ENCODE peak calls at places on chromosomes 12 and 14, in five cellular contexts. One of them, this sample, is unnamed.

GRCh38 chr12:109134186-109134917 is 18.0 kb downstream of the ACACB start:
- DNase-seq in endothelial cell of umbilical vein: no peak
- DNase-seq in HCT116: peak; percentile 27
- DNase-seq in BJ: no peak
- DNase-seq in stomach: peak; percentile 31
- DNase-seq in this sample: no peak

GRCh38 chr12:116541547-116542344 is 17.4 kb upstream of the MAP1LC3B2 start:
- DNase-seq in endothelial cell of umbilical vein: no peak
- DNase-seq in HCT116: no peak
- DNase-seq in BJ: no peak
- DNase-seq in stomach: no peak
- DNase-seq in this sample: no peak

GRCh38 chr12:103996595-103996994 is 30.9 kb downstream of the TDG start:
- DNase-seq in endothelial cell of umbilical vein: no peak
- DNase-seq in HCT116: no peak
- DNase-seq in BJ: no peak
- DNase-seq in stomach: no peak
- DNase-seq in this sample: no peak

GRCh38 chr12:66187822-66188221 is 1.2 kb upstream of the IRAK3 start:
- DNase-seq in endothelial cell of umbilical vein: no peak
- DNase-seq in HCT116: no peak
- DNase-seq in BJ: no peak
- DNase-seq in stomach: no peak
- DNase-seq in this sample: no peak

GRCh38 chr12:106138646-106139421 is at the start of gene NUAK1:
- DNase-seq in endothelial cell of umbilical vein: peak; percentile 86
- DNase-seq in HCT116: no peak
- DNase-seq in BJ: no peak
- DNase-seq in stomach: peak; percentile 54
- DNase-seq in this sample: no peak

GRCh38 chr12:7834701-7835100 is 38.0 kb downstream of the SLC2A14 start:
- DNase-seq in endothelial cell of umbilical vein: no peak
- DNase-seq in HCT116: no peak
- DNase-seq in BJ: no peak
- DNase-seq in stomach: no peak
- DNase-seq in this sample: no peak

GRCh38 chr12:53344487-53344823 is 8.3 kb upstream of the SP7 start:
- DNase-seq in endothelial cell of umbilical vein: no peak
- DNase-seq in HCT116: no peak
- DNase-seq in BJ: no peak
- DNase-seq in stomach: no peak
- DNase-seq in this sample: no peak

GRCh38 chr12:53499261-53500118 is at the start of gene MAP3K12:
- DNase-seq in endothelial cell of umbilical vein: peak; percentile 46
- DNase-seq in HCT116: no peak
- DNase-seq in BJ: no peak
- DNase-seq in stomach: peak; percentile 48
- DNase-seq in this sample: no peak

GRCh38 chr12:75704664-75705063 is 193.3 kb upstream of the KRR1 start:
- DNase-seq in endothelial cell of umbilical vein: no peak
- DNase-seq in HCT116: peak; percentile 85
- DNase-seq in BJ: no peak
- DNase-seq in stomach: no peak
- DNase-seq in this sample: no peak

GRCh38 chr14:90579088-90579487 is 182.3 kb downstream of the CALM1 start:
- DNase-seq in endothelial cell of umbilical vein: no peak
- DNase-seq in HCT116: no peak
- DNase-seq in BJ: no peak
- DNase-seq in stomach: no peak
- DNase-seq in this sample: no peak
- TF ChIP-seq CTCF in endothelial cell of umbilical vein: no peak
- TF ChIP-seq CTCF in HCT116: no peak
- TF ChIP-seq CTCF in BJ: no peak
- TF ChIP-seq CTCF in stomach: no peak
- TF ChIP-seq CTCF in this sample: no peak

DNA sequence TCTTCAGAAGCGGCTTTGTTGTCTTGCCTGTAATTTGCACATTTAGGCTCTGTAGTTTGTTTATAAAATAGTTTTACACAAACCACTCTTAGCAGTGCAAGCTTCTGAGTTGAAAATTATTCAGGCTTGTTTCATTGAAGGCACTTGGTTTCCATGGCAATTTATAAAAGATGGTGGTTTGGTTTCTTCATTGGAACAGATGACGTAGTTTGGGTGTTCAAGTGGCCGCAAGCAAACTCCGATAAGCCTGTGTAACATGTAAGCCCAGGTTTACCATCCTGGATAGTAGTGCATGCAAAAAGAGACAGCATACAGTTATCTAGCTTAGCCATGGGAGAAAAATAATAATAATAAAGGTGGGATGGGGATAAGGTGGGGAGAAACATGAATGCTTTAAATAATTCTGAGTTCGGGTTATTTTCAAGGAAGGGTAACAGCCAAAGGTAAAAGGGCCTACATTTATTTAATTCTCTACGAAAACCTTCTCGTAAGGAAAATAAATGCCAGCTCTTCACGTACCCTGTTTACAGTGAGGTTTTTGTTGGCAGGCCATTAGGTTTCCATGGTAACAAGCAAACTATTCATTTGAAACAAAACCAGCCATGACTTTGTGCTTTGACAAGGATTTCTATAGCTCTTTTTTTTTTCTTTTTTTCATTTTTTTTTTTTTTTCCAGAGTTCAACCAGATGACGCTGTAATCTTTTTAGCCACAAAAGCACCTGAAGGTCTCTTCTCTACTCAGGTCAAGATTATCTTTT is 189.6 kb upstream of the RPL10L start:
- DNase-seq in endothelial cell of umbilical vein: no peak
- DNase-seq in HCT116: no peak
- DNase-seq in BJ: no peak
- DNase-seq in stomach: no peak
- DNase-seq in this sample: no peak
- H3K4me3 ChIP-seq in endothelial cell of umbilical vein: no peak overlapping the region
- H3K4me3 ChIP-seq in HCT116: no peak overlapping the region
- H3K4me3 ChIP-seq in BJ: no peak overlapping the region
- H3K4me3 ChIP-seq in stomach: no peak overlapping the region
- H3K4me3 ChIP-seq in this sample: no peak overlapping the region

GRCh38 chr12:26198742-26199141 is 3.4 kb downstream of the SSPN start:
- DNase-seq in endothelial cell of umbilical vein: no peak
- DNase-seq in HCT116: no peak
- DNase-seq in BJ: peak; percentile 13
- DNase-seq in stomach: no peak
- DNase-seq in this sample: no peak
- H3K27me3 ChIP-seq in endothelial cell of umbilical vein: peaks cover 3% of the 10 kb centered on the region
- H3K27me3 ChIP-seq in HCT116: no peaks in the 10 kb centered on the region
- H3K27me3 ChIP-seq in BJ: no peaks in the 10 kb centered on the region
- H3K27me3 ChIP-seq in stomach: peaks cover 10% of the 10 kb centered on the region
- H3K27me3 ChIP-seq in this sample: no peaks in the 10 kb centered on the region

GRCh38 chr12:319116-319515 is 56.5 kb upstream of the SLC6A13 start:
- DNase-seq in endothelial cell of umbilical vein: no peak
- DNase-seq in HCT116: no peak
- DNase-seq in BJ: no peak
- DNase-seq in stomach: no peak
- DNase-seq in this sample: no peak

GRCh38 chr12:325886-326285 is 63.2 kb downstream of the KDM5A start:
- DNase-seq in endothelial cell of umbilical vein: no peak
- DNase-seq in HCT116: no peak
- DNase-seq in BJ: peak; percentile 2
- DNase-seq in stomach: no peak
- DNase-seq in this sample: no peak

GRCh38 chr12:323507-323906 is 60.9 kb upstream of the SLC6A13 start:
- DNase-seq in endothelial cell of umbilical vein: no peak
- DNase-seq in HCT116: no peak
- DNase-seq in BJ: no peak
- DNase-seq in stomach: no peak
- DNase-seq in this sample: no peak

DNA sequence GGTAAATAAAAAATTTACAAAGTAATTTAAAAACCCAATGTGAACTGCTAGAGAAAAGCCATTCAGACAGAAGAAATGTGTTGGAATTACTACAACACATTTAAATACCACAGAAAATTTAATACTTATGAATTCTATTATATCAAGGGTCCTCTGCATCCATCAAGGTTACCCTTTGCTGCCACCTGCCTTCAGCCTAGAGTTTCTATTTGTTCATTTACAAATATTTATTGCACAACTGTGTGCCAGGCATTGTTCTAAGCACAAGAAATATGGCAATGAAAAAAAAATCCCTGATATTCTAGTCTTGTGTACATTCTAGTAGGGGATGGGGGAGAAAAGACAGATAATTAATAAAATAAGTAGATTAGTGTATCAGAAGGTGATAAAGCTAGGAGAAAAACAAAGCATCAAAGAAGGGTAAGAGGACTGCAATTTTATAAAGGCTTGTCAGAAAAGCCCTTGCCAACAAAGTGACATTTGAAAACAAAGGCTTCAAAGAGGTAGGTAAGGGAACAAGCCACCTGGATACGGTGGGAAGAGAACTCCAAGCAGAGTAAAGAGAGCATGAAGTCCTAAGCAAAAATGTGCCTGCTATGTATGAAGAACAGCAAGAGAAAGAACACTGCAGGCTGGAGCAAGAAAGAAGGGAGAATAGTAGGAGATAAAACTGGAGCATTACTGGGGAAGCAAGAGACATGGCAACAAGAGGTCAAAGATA is 59.1 kb upstream of the SLC6A13 start:
- DNase-seq in endothelial cell of umbilical vein: peak; percentile 12
- DNase-seq in HCT116: peak; percentile 3
- DNase-seq in BJ: no peak
- DNase-seq in stomach: no peak
- DNase-seq in this sample: no peak
- TF ChIP-seq CTCF in endothelial cell of umbilical vein: no peak
- TF ChIP-seq CTCF in HCT116: no peak
- TF ChIP-seq CTCF in BJ: no peak
- TF ChIP-seq CTCF in stomach: no peak
- TF ChIP-seq CTCF in this sample: peak; percentile 40

DNA sequence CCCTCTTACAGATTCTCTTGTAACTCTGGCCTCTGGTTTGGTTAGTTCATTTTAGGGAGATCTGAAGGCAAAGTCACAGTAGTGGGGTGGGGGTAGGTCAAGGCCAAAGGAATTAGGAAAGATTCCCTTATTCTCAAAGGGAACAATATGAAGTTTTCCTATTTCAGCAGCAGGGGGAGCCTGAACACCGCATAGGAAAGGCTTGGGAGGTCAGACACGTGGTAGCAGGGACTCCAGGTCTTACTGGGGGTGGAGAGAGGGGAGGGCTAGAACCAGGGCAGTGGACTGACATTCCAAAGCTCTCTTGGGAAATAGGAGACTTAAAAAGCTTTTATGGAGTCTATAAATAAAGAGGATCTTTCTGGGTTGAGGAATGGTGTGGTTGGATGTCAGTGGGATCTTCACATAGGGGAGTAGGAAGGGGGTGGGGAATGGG is 1.3 kb downstream of the ZC3H10 start:
- DNase-seq in endothelial cell of umbilical vein: peak; percentile 79
- DNase-seq in HCT116: peak; percentile 82
- DNase-seq in BJ: peak; percentile 87
- DNase-seq in stomach: peak; percentile 63
- DNase-seq in this sample: peak; percentile 79
- H3K4me3 ChIP-seq in endothelial cell of umbilical vein: peak overlapping the region; percentile 60
- H3K4me3 ChIP-seq in HCT116: peak overlapping the region; percentile 76
- H3K4me3 ChIP-seq in BJ: no peak overlapping the region
- H3K4me3 ChIP-seq in stomach: peak overlapping the region; percentile 79
- H3K4me3 ChIP-seq in this sample: no peak overlapping the region

GRCh38 chr12:10398168-10398567 is 8.3 kb upstream of the KLRK1 start:
- DNase-seq in endothelial cell of umbilical vein: no peak
- DNase-seq in HCT116: no peak
- DNase-seq in BJ: no peak
- DNase-seq in stomach: no peak
- DNase-seq in this sample: no peak
- H3K27me3 ChIP-seq in endothelial cell of umbilical vein: no peaks in the 10 kb centered on the region
- H3K27me3 ChIP-seq in HCT116: no peaks in the 10 kb centered on the region
- H3K27me3 ChIP-seq in BJ: no peaks in the 10 kb centered on the region
- H3K27me3 ChIP-seq in stomach: no peaks in the 10 kb centered on the region
- H3K27me3 ChIP-seq in this sample: no peaks in the 10 kb centered on the region

DNA sequence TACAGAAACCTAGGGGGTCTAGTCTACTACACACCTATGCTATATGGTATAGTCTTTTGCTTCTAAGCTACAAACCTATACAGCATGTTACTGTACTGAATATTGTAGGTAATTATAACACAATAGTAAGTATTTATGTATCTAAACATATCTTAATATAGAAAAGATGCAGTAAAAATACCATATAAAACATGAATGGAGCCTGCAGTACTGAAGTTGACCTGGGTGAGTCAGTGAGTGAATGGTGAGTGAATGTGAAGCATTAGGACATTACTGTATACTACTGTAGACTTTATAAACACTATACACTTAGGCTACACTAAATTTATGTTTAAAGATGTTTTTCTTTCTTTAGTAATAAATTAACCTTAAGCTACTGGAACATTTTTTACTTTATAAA is 13.1 kb upstream of the ABCD2 start:
- DNase-seq in endothelial cell of umbilical vein: no peak
- DNase-seq in HCT116: no peak
- DNase-seq in BJ: no peak
- DNase-seq in stomach: no peak
- DNase-seq in this sample: no peak
- TF ChIP-seq CTCF in endothelial cell of umbilical vein: no peak
- TF ChIP-seq CTCF in HCT116: peak; percentile 29
- TF ChIP-seq CTCF in BJ: no peak
- TF ChIP-seq CTCF in stomach: no peak
- TF ChIP-seq CTCF in this sample: no peak

GRCh38 chr14:53412819-53413664 is 259.9 kb upstream of the DDHD1 start:
- DNase-seq in endothelial cell of umbilical vein: peak; percentile 26
- DNase-seq in HCT116: no peak
- DNase-seq in BJ: no peak
- DNase-seq in stomach: no peak
- DNase-seq in this sample: no peak
- H3K4me3 ChIP-seq in endothelial cell of umbilical vein: no peak overlapping the region
- H3K4me3 ChIP-seq in HCT116: no peak overlapping the region
- H3K4me3 ChIP-seq in BJ: no peak overlapping the region
- H3K4me3 ChIP-seq in stomach: no peak overlapping the region
- H3K4me3 ChIP-seq in this sample: no peak overlapping the region

This sample was measured in kidney epithelial cell.